ENCODE peak calls at places on chromosomes 16 and 17, in six cellular contexts. B, Z, P, X, U and Y are unnamed samples.

GRCh38 chr17:4135489-4135888 is 7.3 kb downstream of the ZZEF1 start:
- DNase-seq in B (no peak), Z (no peak), P (no peak), X (no peak), U (no peak), Y (no peak)

GRCh38 chr16:78778724-78779004 is 679.2 kb downstream of the WWOX start:
- DNase-seq in B (no peak), Z (no peak), P (no peak), X (no peak), U (no peak), Y (no peak)

GRCh38 chr17:75091855-75092327 is 4.1 kb downstream of the SLC16A5 start:
- DNase-seq in B (no peak), Z (no peak), P (peak), X (no peak), U (no peak), Y (no peak)

GRCh38 chr17:30812218-30813177 is 12.0 kb downstream of the CRLF3 start:
- DNase-seq in B (peak), Z (no peak), P (no peak), X (peak), U (no peak), Y (no peak)

GRCh38 chr17:21540502-21540901 is 151.8 kb upstream of the KCNJ18 start:
- DNase-seq in B (no peak), Z (no peak), P (no peak), X (no peak), U (no peak), Y (no peak)

GRCh38 chr17:75557852-75558665 is 29.5 kb upstream of the MYO15B start:
- DNase-seq in B (no peak), Z (no peak), P (no peak), X (no peak), U (no peak), Y (no peak)

GRCh38 chr17:66403846-66404597 is 101.6 kb downstream of the PRKCA start:
- DNase-seq in B (peak), Z (no peak), P (no peak), X (no peak), U (no peak), Y (peak)

GRCh38 chr16:53213542-53213941 is 158.8 kb downstream of the CHD9 start:
- DNase-seq in B (no peak), Z (no peak), P (no peak), X (no peak), U (no peak), Y (no peak)

GRCh38 chr16:1167276-1168107 is 14.6 kb downstream of the CACNA1H start:
- DNase-seq in B (no peak), Z (no peak), P (no peak), X (no peak), U (no peak), Y (no peak)

GRCh38 chr16:50311891-50312501 is 45.6 kb downstream of the ADCY7 start:
- DNase-seq in B (no peak), Z (no peak), P (no peak), X (no peak), U (no peak), Y (no peak)

GRCh38 chr17:80070375-80071115 is 30.8 kb upstream of the GAA start:
- DNase-seq in B (no peak), Z (no peak), P (no peak), X (no peak), U (no peak), Y (no peak)
- H3K4me3 ChIP-seq in B (peak), Z (no peak), P (peak), X (no peak), U (no peak), Y (peak)

GRCh38 chr17:60392042-60392844 is at the start of gene USP32:
- DNase-seq in B (peak), Z (peak), P (peak), X (peak), U (peak), Y (peak)
- TF ChIP-seq CTCF in B (no peak), Z (peak), P (peak), X (no peak), U (no peak), Y (peak)

GRCh38 chr17:16327018-16327417 is 26.3 kb downstream of the CENPV start:
- DNase-seq in B (no peak), Z (no peak), P (no peak), X (no peak), U (no peak), Y (no peak)

GRCh38 chr17:16325964-16326363 is 27.3 kb downstream of the CENPV start:
- DNase-seq in B (no peak), Z (no peak), P (no peak), X (no peak), U (no peak), Y (no peak)

DNA sequence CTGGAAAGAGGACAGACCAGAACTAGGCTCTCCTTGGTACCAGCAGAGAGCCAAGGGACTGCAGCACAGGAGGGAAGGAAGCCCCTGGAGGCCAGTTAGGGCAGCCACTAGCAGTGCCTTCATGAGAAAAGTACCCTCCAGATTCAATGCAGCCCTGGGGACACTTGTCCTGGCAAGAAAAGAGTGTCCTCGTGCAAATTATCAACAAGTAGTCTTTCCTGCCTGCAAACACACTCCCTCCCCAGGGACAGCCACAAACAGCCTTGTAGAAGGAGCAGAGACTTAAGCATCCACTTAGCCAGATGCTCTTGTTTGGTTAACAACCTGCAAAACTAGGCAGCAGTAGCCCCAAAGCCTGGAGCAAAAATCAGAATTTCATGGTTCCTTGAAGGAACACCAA is 24.3 kb downstream of the CENPV start:
- DNase-seq in B (no peak), Z (no peak), P (no peak), X (peak), U (no peak), Y (no peak)
- H3K4me3 ChIP-seq in B (no peak), Z (no peak), P (no peak), X (no peak), U (no peak), Y (no peak)

GRCh38 chr17:81909231-81909630 is 2.0 kb downstream of the PCYT2 start:
- DNase-seq in B (no peak), Z (no peak), P (no peak), X (no peak), U (no peak), Y (no peak)

GRCh38 chr17:81906476-81907218 is 4.6 kb downstream of the PCYT2 start:
- DNase-seq in B (no peak), Z (no peak), P (no peak), X (no peak), U (no peak), Y (no peak)

GRCh38 chr17:81905993-81906392 is 4.0 kb downstream of the NPB start:
- DNase-seq in B (no peak), Z (no peak), P (no peak), X (no peak), U (no peak), Y (no peak)

GRCh38 chr17:81908793-81909192 is 2.4 kb downstream of the PCYT2 start:
- DNase-seq in B (no peak), Z (no peak), P (no peak), X (no peak), U (no peak), Y (no peak)

DNA sequence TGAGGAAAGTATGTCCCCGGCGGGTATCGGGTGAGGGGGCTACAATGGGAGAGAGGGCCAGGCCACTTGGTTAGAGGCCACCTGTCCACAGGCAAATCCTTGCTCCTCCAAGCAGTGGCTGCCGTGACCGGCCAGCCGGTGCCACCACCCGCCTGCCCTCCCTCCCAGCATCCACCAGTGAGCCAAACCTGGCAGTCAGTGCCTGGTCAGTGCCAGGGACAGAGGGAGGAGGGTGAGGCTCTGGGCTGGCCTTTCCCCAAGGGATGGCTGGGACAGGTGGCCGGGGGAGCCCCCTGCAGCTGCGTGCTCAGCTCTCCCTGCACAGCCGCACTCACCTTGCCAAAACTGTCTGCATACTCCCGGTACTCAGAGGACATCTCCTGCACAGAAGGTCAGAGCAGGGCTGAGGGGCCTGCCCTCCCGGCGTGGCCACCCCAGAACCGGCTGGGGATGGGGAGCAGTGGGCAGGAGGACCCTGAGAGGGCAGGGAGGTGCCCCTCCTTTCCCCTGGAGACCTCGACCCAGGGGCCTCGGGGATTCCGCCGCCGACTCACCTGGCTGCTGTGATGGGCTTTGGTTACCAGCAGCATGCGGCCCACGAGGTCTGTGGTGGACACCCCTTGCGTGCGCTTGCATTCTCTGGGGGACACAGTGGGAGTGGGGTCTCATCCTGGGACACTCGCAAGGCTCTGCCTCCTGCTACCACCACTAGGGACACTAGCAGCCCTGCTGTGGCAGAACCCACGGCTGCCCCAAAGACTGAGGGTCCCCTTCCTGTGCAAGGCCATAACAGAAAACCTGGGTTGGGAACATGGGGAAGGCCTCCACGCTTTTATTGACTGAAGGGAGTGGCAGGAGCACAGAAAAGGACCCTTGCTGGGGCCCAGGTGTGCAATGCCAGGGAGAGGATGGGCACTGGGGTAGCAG is 3.7 kb downstream of the PCYT2 start:
- DNase-seq in B (no peak), Z (no peak), P (no peak), X (no peak), U (no peak), Y (no peak)
- TF ChIP-seq CTCF in B (peak), Z (no peak), P (no peak), X (no peak), U (no peak), Y (no peak)